ENCODE peak calls at places on chromosome 1, in ten cellular contexts. D, E, R, X, V, J, Q, S, B and P are unnamed samples.

GRCh38 chr1:182739545-182739944 is 50.0 kb upstream of the NPL start:
- DNase-seq in B (peak; percentile 77), V (peak; percentile 48), X (peak; percentile 25), Q (no peak), J (peak; percentile 31), R (no peak), S (no peak), E (no peak), D (no peak), P (no peak)

GRCh38 chr1:23395162-23395724 is 25.6 kb upstream of the ZNF436 start:
- DNase-seq in Q (no peak), D (no peak), V (no peak), J (no peak), S (no peak), X (no peak), B (no peak), R (no peak), E (no peak), P (no peak)

GRCh38 chr1:110239491-110240430 is 29.6 kb downstream of the KCNC4 start:
- DNase-seq in E (no peak), V (no peak), J (peak; percentile 34), B (no peak), X (no peak), D (no peak), S (no peak), R (peak; percentile 8), Q (no peak), P (peak; percentile 12)

GRCh38 chr1:215526147-215526845 is 40.8 kb upstream of the KCTD3 start:
- DNase-seq in X (no peak), D (peak; percentile 72), Q (peak; percentile 51), E (no peak), V (peak; percentile 20), R (no peak), J (peak; percentile 71), S (no peak), B (no peak), P (peak; percentile 25)

GRCh38 chr1:36134805-36135339 is 9.8 kb upstream of the COL8A2 start:
- DNase-seq in D (no peak), V (peak; percentile 81), Q (peak; percentile 34), X (peak; percentile 55), S (peak; percentile 35), B (peak; percentile 58), J (peak; percentile 63), R (no peak), E (peak; percentile 58), P (peak; percentile 77)

GRCh38 chr1:202004711-202005110 is 5.7 kb upstream of the ELF3 start:
- DNase-seq in V (no peak), Q (no peak), S (no peak), X (no peak), B (no peak), R (no peak), E (no peak), D (no peak), J (no peak), P (no peak)

GRCh38 chr1:51372561-51372960 is 42.2 kb upstream of the TTC39A start:
- DNase-seq in X (no peak), Q (no peak), R (no peak), B (no peak), J (no peak), D (no peak), S (no peak), V (no peak), E (no peak), P (no peak)

GRCh38 chr1:80363689-80364475 is 1357.4 kb upstream of the ADGRL4 start:
- DNase-seq in R (no peak), D (no peak), E (no peak), Q (no peak), B (no peak), X (no peak), V (no peak), J (peak; percentile 1), S (no peak), P (no peak)

GRCh38 chr1:97340951-97341350 is 579.9 kb downstream of the DPYD start:
- DNase-seq in B (no peak), D (no peak), S (no peak), E (no peak), R (no peak), Q (peak; percentile 72), X (peak; percentile 51), V (no peak), J (peak; percentile 94), P (no peak)

GRCh38 chr1:14350197-14350596 is 248.3 kb upstream of the KAZN start:
- DNase-seq in S (no peak), V (no peak), X (no peak), Q (no peak), J (no peak), E (no peak), D (no peak), B (no peak), R (no peak), P (no peak)

GRCh38 chr1:94039871-94040569 is 80.9 kb downstream of the ABCA4 start:
- DNase-seq in B (no peak), S (no peak), V (no peak), X (no peak), E (peak; percentile 36), Q (peak; percentile 39), R (no peak), J (no peak), D (no peak), P (no peak)

GRCh38 chr1:206507395-206508129 is at the start of gene RASSF5:
- DNase-seq in Q (peak; percentile 41), J (peak; percentile 65), R (peak; percentile 85), V (peak; percentile 91), B (peak; percentile 64), X (peak; percentile 45), E (peak; percentile 85), D (peak; percentile 83), S (peak; percentile 89), P (peak; percentile 92)

GRCh38 chr1:54766726-54767125 is 2.4 kb upstream of the PARS2 start:
- DNase-seq in B (no peak), E (no peak), Q (no peak), X (no peak), V (no peak), J (no peak), D (no peak), S (no peak), R (no peak), P (no peak)

GRCh38 chr1:199981584-199981983 is 45.9 kb upstream of the NR5A2 start:
- DNase-seq in D (no peak), B (no peak), R (no peak), E (no peak), Q (no peak), X (no peak), V (no peak), J (no peak), S (no peak), P (no peak)

GRCh38 chr1:77279929-77280328 is 1.9 kb upstream of the AK5 start:
- DNase-seq in S (no peak), B (no peak), J (no peak), Q (no peak), R (no peak), D (no peak), V (no peak), E (no peak), X (no peak), P (no peak)

DNA sequence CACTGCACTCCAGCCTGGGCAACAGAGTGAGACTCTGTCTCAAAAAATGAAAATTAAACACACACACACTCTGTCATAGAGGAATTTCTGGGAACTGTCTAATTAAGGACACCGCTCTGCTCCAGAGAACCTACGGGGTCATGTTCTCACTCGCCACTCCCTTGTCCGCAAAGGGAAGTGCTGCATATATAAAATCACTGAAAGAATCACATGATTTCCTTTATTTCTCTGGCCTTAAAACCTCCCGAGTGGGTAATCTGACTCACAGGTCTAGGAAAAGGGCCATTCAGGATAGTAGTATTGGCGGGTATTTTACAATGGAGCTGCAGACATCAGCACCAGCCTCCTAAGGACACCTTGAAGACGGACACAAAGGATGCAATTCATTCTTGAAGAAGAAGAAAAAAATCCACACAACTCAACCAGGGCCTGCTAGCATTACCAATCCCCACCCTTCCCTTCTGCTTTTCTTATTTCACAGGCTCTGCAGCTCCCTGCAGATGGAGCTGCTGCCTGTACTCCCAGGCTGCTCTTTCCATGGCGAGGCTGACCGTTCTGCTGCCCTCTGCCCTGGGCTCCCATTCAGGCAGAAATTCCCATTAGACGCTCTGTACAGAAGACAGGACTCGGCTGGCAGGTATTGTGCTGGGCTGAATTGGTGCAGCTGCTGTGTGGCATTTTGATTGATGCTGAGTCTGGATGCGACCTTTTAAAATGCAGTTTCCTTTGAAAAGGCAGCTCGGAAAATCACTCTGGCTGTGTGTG is 53.3 kb upstream of the FAM89A start:
- DNase-seq in D (no peak), X (no peak), J (peak; percentile 13), Q (no peak), R (peak; percentile 37), E (no peak), S (no peak), B (no peak), V (no peak), P (no peak)
- TF ChIP-seq CTCF in D (no peak), X (peak; percentile 58), J (peak; percentile 38), Q (peak; percentile 23), R (peak; percentile 44), E (no peak), S (no peak), B (no peak), V (no peak), P (no peak)

GRCh38 chr1:191629836-191630235 is 528.4 kb upstream of the RGS18 start:
- DNase-seq in D (no peak), S (no peak), E (no peak), X (no peak), B (no peak), R (no peak), Q (no peak), J (no peak), V (no peak), P (no peak)
- TF ChIP-seq CTCF in D (no peak), S (no peak), E (no peak), X (no peak), B (no peak), R (no peak), Q (no peak), J (no peak), V (no peak), P (no peak)

DNA sequence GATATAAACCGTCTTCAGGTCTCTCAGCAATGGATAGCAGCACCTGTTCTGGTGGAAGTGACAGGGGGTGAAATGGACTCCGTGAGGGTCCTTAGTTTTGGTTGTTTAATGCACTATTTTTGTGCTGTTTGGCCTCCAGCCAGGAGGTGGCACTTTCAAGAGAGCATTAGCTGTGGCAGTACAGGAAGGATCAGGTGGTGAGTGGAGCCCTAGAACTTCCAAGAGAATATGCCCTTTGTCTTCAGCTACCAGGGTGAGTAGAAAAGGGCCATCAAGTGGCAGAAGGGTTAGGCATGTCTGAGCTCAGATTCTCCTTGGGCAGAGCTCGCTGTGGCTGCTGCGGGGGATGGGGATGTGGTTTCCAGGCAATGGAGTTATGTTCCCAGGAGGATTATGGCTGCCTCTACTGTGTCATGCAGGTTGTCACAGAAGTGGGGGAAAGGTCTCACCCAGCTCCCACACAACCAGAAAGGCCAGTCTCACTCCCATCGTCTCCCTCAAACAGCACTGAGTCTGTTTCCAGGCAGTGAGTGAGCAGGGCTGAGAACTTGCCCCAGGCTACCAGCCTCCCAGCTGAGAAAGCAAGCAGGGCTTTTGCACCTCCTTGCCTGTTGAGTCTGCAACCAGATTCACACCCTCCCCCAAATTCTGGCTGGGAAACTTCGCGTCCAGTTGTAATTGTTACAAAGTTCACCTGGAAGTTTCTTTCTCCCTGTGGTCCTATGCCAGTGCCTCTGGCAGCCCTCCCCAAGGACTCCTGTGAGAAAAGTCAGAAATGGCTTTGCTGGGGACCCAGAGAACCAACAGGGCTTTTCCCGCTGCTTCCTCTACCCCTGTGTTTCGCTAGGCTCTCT is 39.1 kb upstream of the TTLL7 start:
- DNase-seq in S (no peak), J (no peak), E (no peak), R (no peak), X (no peak), D (no peak), B (no peak), V (no peak), Q (no peak), P (no peak)
- TF ChIP-seq CTCF in S (no peak), J (no peak), E (no peak), R (no peak), X (no peak), D (no peak), B (no peak), V (no peak), Q (no peak), P (no peak)

GRCh38 chr1:89599332-89599630 is 33.6 kb upstream of the LRRC8C start:
- DNase-seq in E (no peak), V (no peak), J (no peak), X (no peak), B (no peak), S (no peak), R (no peak), D (no peak), Q (no peak), P (no peak)
- TF ChIP-seq CTCF in E (no peak), V (no peak), J (no peak), X (no peak), B (no peak), S (no peak), R (no peak), D (no peak), Q (peak; percentile 36), P (no peak)